ENCODE peak calls at places on chromosomes 12 and 14, in nine cellular contexts. S, X, U, L, Q, G, E, F and B are unnamed samples.
A peak's percentile ranks its signal among the peaks of the same experiment; 100 is the strongest.

GRCh38 chr12:28025821-28026505 is 53.4 kb upstream of the PTHLH start:
- DNase-seq in S (no peak), X (no peak), U (no peak), L (no peak), Q (no peak), G (no peak), E (no peak), F (no peak), B (no peak)

GRCh38 chr12:43241971-43242370 is 310.0 kb downstream of the ADAMTS20 start:
- DNase-seq in S (peak; percentile 27), X (peak; percentile 71), U (no peak), L (no peak), Q (no peak), G (no peak), E (no peak), F (no peak), B (no peak)

GRCh38 chr12:97456792-97457191 is 5.8 kb upstream of the RMST start:
- DNase-seq in S (no peak), X (no peak), U (no peak), L (no peak), Q (no peak), G (no peak), E (no peak), F (no peak), B (no peak)

GRCh38 chr12:81300454-81300853 is 222.6 kb downstream of the ACSS3 start:
- DNase-seq in S (no peak), X (no peak), U (no peak), L (no peak), Q (no peak), G (no peak), E (no peak), F (no peak), B (no peak)

GRCh38 chr14:75234173-75234855 is 44.3 kb upstream of the FOS start:
- DNase-seq in S (peak; percentile 92), X (peak; percentile 90), U (peak; percentile 51), L (no peak), Q (no peak), G (no peak), E (peak; percentile 51), F (peak; percentile 38), B (no peak)

GRCh38 chr12:76288218-76288617 is 60.0 kb downstream of the BBS10 start:
- DNase-seq in S (no peak), X (no peak), U (no peak), L (no peak), Q (no peak), G (no peak), E (no peak), F (no peak), B (no peak)

GRCh38 chr12:107415834-107416233 is 269.8 kb upstream of the PWP1 start:
- DNase-seq in S (no peak), X (no peak), U (no peak), L (no peak), Q (no peak), G (no peak), E (no peak), F (no peak), B (no peak)

GRCh38 chr12:18153826-18154225 is 63.8 kb upstream of the RERGL start:
- DNase-seq in S (no peak), X (no peak), U (no peak), L (no peak), Q (no peak), G (no peak), E (no peak), F (no peak), B (no peak)

GRCh38 chr12:49279706-49280159 is 14.9 kb downstream of the TUBA1C start:
- DNase-seq in S (no peak), X (no peak), U (no peak), L (no peak), Q (no peak), G (no peak), E (peak; percentile 26), F (no peak), B (no peak)

GRCh38 chr14:29627141-29627540 is 300.5 kb downstream of the PRKD1 start:
- DNase-seq in S (no peak), X (peak; percentile 57), U (no peak), L (no peak), Q (no peak), G (no peak), E (no peak), F (no peak), B (no peak)

GRCh38 chr12:121968880-121969279 is 50.5 kb downstream of the CFAP251 start:
- DNase-seq in S (no peak), X (no peak), U (no peak), L (no peak), Q (no peak), G (no peak), E (peak; percentile 24), F (no peak), B (no peak)

GRCh38 chr14:51283402-51283825 is 43.4 kb downstream of the TMX1 start:
- DNase-seq in S (peak; percentile 93), X (peak; percentile 93), U (peak; percentile 81), L (no peak), Q (no peak), G (no peak), E (no peak), F (peak; percentile 36), B (no peak)

GRCh38 chr14:79551591-79551990 is 659.7 kb downstream of the DIO2 start:
- DNase-seq in S (no peak), X (no peak), U (no peak), L (no peak), Q (no peak), G (no peak), E (no peak), F (no peak), B (no peak)

GRCh38 chr12:1474059-1474537 is 120.3 kb downstream of the FBXL14 start:
- DNase-seq in S (peak; percentile 87), X (peak; percentile 99), U (peak; percentile 30), L (no peak), Q (no peak), G (no peak), E (no peak), F (peak; percentile 65), B (no peak)

GRCh38 chr12:70784042-70784668 is 136.4 kb downstream of the PTPRR start:
- DNase-seq in S (no peak), X (no peak), U (no peak), L (no peak), Q (no peak), G (no peak), E (no peak), F (no peak), B (no peak)

GRCh38 chr12:12297201-12297830 is 30.5 kb upstream of the LRP6 start:
- DNase-seq in S (no peak), X (no peak), U (no peak), L (no peak), Q (no peak), G (no peak), E (no peak), F (no peak), B (no peak)

GRCh38 chr12:127928615-127929014 is 338.4 kb upstream of the TMEM132C start:
- DNase-seq in S (no peak), X (no peak), U (no peak), L (no peak), Q (no peak), G (no peak), E (no peak), F (no peak), B (no peak)

GRCh38 chr14:43166163-43166562 is 1340.9 kb downstream of the FSCB start:
- DNase-seq in S (no peak), X (no peak), U (no peak), L (no peak), Q (no peak), G (no peak), E (no peak), F (no peak), B (no peak)

GRCh38 chr14:104998801-104999200 is 13.2 kb downstream of the CLBA1 start:
- DNase-seq in S (no peak), X (no peak), U (no peak), L (no peak), Q (no peak), G (no peak), E (no peak), F (no peak), B (no peak)

GRCh38 chr14:72625689-72626088 is 268.2 kb downstream of the DPF3 start:
- DNase-seq in S (no peak), X (no peak), U (no peak), L (no peak), Q (peak; percentile 41), G (no peak), E (no peak), F (no peak), B (no peak)
- TF ChIP-seq CTCF in S (no peak), X (no peak), U (no peak), L (no peak), Q (no peak), G (no peak), E (no peak), F (no peak), B (no peak)

GRCh38 chr14:58637040-58637390 is 747 bp upstream of the DACT1 start:
- DNase-seq in S (no peak), X (peak; percentile 94), U (peak; percentile 50), L (no peak), Q (no peak), G (peak; percentile 54), E (peak; percentile 62), F (no peak), B (peak; percentile 20)
- H3K4me1 ChIP-seq in S (peaks cover 8% of the 10 kb centered on the region), X (peaks cover 1% of the 10 kb centered on the region), U (peaks cover 3% of the 10 kb centered on the region), L (peaks cover 28% of the 10 kb centered on the region), Q (peaks cover 9% of the 10 kb centered on the region), G (peaks cover 23% of the 10 kb centered on the region), E (peaks cover 14% of the 10 kb centered on the region), F (peaks cover 7% of the 10 kb centered on the region), B (peaks cover 18% of the 10 kb centered on the region)

GRCh38 chr12:54287316-54288157 is 7.0 kb downstream of the HNRNPA1 start:
- DNase-seq in S (no peak), X (no peak), U (no peak), L (no peak), Q (no peak), G (no peak), E (no peak), F (no peak), B (no peak)
- TF ChIP-seq POLR2A in S (peak; percentile 73), X (no peak), U (no peak), L (no peak), Q (peak; percentile 81), G (no peak), E (no peak), F (no peak), B (no peak)

GRCh38 chr12:111126331-111126730 is 206.0 kb upstream of the MYL2 start:
- DNase-seq in S (no peak), X (no peak), U (peak; percentile 24), L (no peak), Q (no peak), G (no peak), E (no peak), F (no peak), B (no peak)

GRCh38 chr12:111123390-111123789 is 203.0 kb upstream of the MYL2 start:
- DNase-seq in S (no peak), X (no peak), U (no peak), L (no peak), Q (no peak), G (no peak), E (no peak), F (no peak), B (no peak)

GRCh38 chr12:111122458-111122878 is 202.1 kb upstream of the MYL2 start:
- DNase-seq in S (no peak), X (no peak), U (no peak), L (no peak), Q (no peak), G (no peak), E (no peak), F (no peak), B (no peak)

GRCh38 chr12:111124183-111124582 is 203.8 kb upstream of the MYL2 start:
- DNase-seq in S (no peak), X (no peak), U (no peak), L (no peak), Q (no peak), G (no peak), E (no peak), F (no peak), B (no peak)

GRCh38 chr12:111121840-111122239 is 201.5 kb upstream of the MYL2 start:
- DNase-seq in S (no peak), X (no peak), U (no peak), L (no peak), Q (no peak), G (no peak), E (no peak), F (no peak), B (no peak)
- TF ChIP-seq CTCF in S (no peak), X (no peak), U (no peak), L (no peak), Q (no peak), G (no peak), E (no peak), F (no peak), B (no peak)